ENCODE peak calls at places on chromosomes 12 and 14, in seven cellular contexts. T, C, B, Y, U, D and V are unnamed samples.

GRCh38 chr12:33596061-33596460 is 156.4 kb upstream of the SYT10 start:
- DNase-seq in U (no peak), Y (no peak), B (no peak), D (no peak), T (no peak), C (peak), V (no peak)

GRCh38 chr12:12365931-12366431 is 9.1 kb downstream of the BORCS5 start:
- DNase-seq in D (no peak), C (peak), Y (no peak), B (peak), U (no peak), T (no peak), V (no peak)

GRCh38 chr12:61097991-61098580 is 1162.1 kb upstream of the USP15 start:
- DNase-seq in B (no peak), T (no peak), D (no peak), U (no peak), Y (no peak), C (no peak), V (no peak)

GRCh38 chr14:73774244-73774575 is 60.0 kb upstream of the PNMA1 start:
- DNase-seq in B (no peak), Y (no peak), D (no peak), C (no peak), T (no peak), U (no peak), V (no peak)

GRCh38 chr12:41701943-41702601 is 442.6 kb downstream of the GXYLT1 start:
- DNase-seq in Y (peak), B (no peak), C (no peak), D (no peak), T (no peak), U (no peak), V (no peak)

GRCh38 chr14:103594265-103594664 is 31.5 kb downstream of the COA8 start:
- DNase-seq in U (peak), C (peak), D (no peak), Y (peak), T (peak), B (peak), V (no peak)

GRCh38 chr14:68924392-68925158 is 54.5 kb downstream of the ACTN1 start:
- DNase-seq in D (no peak), Y (no peak), B (no peak), U (no peak), C (no peak), T (no peak), V (no peak)

GRCh38 chr14:44369401-44370123 is 137.5 kb downstream of the FSCB start:
- DNase-seq in B (no peak), Y (no peak), T (no peak), U (no peak), C (no peak), D (no peak), V (no peak)

GRCh38 chr12:42695490-42695995 is 106.0 kb upstream of the PRICKLE1 start:
- DNase-seq in B (no peak), U (no peak), T (no peak), D (no peak), C (no peak), Y (no peak), V (no peak)

GRCh38 chr12:131912526-131913274 is 16.4 kb upstream of the PUS1 start:
- DNase-seq in C (peak), U (peak), T (no peak), B (no peak), D (no peak), Y (peak), V (no peak)

GRCh38 chr14:64867182-64867581 is 12.5 kb downstream of the SPTB start:
- DNase-seq in D (no peak), Y (no peak), U (no peak), T (no peak), B (no peak), C (no peak), V (no peak)